ENCODE peak calls at places on chromosomes 4 and X, in five cellular contexts. K, M, C, A and G are unnamed samples.
A peak's percentile ranks its signal among the peaks of the same experiment; 100 is the strongest.

GRCh38 chr4:82890602-82890912 is 396 bp downstream of the SEC31A start:
- DNase-seq in K (peak; percentile 5), M (no peak), C (no peak), A (no peak), G (no peak)

GRCh38 chr4:8010618-8011017 is 71.0 kb upstream of the AFAP1 start:
- DNase-seq in K (no peak), M (no peak), C (peak; percentile 80), A (no peak), G (no peak)

GRCh38 chrX:2677764-2678163 is 13.3 kb upstream of the CD99 start:
- DNase-seq in K (peak; percentile 94), M (no peak), C (no peak), A (no peak), G (no peak)

GRCh38 chrX:135086197-135086854 is 34.0 kb downstream of the ETDB start:
- DNase-seq in K (peak; percentile 47), M (peak; percentile 59), C (peak; percentile 23), A (peak; percentile 65), G (no peak)

GRCh38 chr4:11565899-11566298 is 137.2 kb upstream of the HS3ST1 start:
- DNase-seq in K (no peak), M (no peak), C (no peak), A (no peak), G (no peak)

GRCh38 chrX:39336709-39337294 is 535.5 kb downstream of the MID1IP1 start:
- DNase-seq in K (no peak), M (no peak), C (no peak), A (peak; percentile 71), G (no peak)

GRCh38 chr4:12911723-12912324 is 572.3 kb downstream of the RAB28 start:
- DNase-seq in K (no peak), M (no peak), C (no peak), A (no peak), G (no peak)

GRCh38 chrX:34778961-34779360 is 121.9 kb upstream of the TMEM47 start:
- DNase-seq in K (no peak), M (no peak), C (no peak), A (no peak), G (no peak)

GRCh38 chrX:139647597-139647996 is 60.4 kb downstream of the MCF2 start:
- DNase-seq in K (no peak), M (no peak), C (no peak), A (peak; percentile 48), G (no peak)

GRCh38 chr4:155999743-156000142 is 46.1 kb upstream of the CTSO start:
- DNase-seq in K (no peak), M (no peak), C (peak; percentile 49), A (peak; percentile 12), G (no peak)

GRCh38 chrX:19875051-19875432 is 12.4 kb downstream of the SH3KBP1 start:
- DNase-seq in K (no peak), M (no peak), C (no peak), A (peak; percentile 50), G (no peak)

GRCh38 chrX:113728937-113729336 is 854.9 kb upstream of the HTR2C start:
- DNase-seq in K (no peak), M (no peak), C (no peak), A (no peak), G (no peak)